ENCODE peak calls at places on chromosome 1, in eight cellular contexts. V is GM19239; Q is activated T-cell treated with anti-CD3 and anti-CD28 coated beads, Interleukin-2, amount 50 U/mL, for 72 hours; N is central memory CD8-positive, alpha-beta T cell; L is neural crest cell; S is NCI-H446 treated with DMSO at 0.1 percent for 48 hours; C is GM13977; U is HCT116. P is an unnamed sample.

GRCh38 chr1:173868266-173869107 is at the start of gene ZBTB37:
- DNase-seq in V (peak), Q (peak), N (peak), L (peak), S (peak), C (peak), U (peak), P (peak)

GRCh38 chr1:11929849-11930248 is 3.6 kb upstream of the KIAA2013 start:
- DNase-seq in V (no peak), Q (no peak), N (no peak), L (no peak), S (no peak), C (peak), U (no peak), P (peak)

GRCh38 chr1:238340989-238341388 is 450.3 kb upstream of the ZP4 start:
- DNase-seq in V (no peak), Q (no peak), N (no peak), L (no peak), S (no peak), C (no peak), U (no peak), P (no peak)

GRCh38 chr1:110875216-110875731 is 2.3 kb downstream of the CD53 start:
- DNase-seq in V (no peak), Q (peak), N (peak), L (no peak), S (no peak), C (peak), U (no peak), P (peak)

GRCh38 chr1:224860488-224860887 is 69.0 kb upstream of the DNAH14 start:
- DNase-seq in V (no peak), Q (no peak), N (no peak), L (no peak), S (no peak), C (no peak), U (no peak), P (no peak)

GRCh38 chr1:49436865-49437264 is 586.9 kb downstream of the AGBL4 start:
- DNase-seq in V (no peak), Q (no peak), N (no peak), L (no peak), S (no peak), C (no peak), U (no peak), P (no peak)

GRCh38 chr1:34165422-34165921 is 442 bp upstream of the CSMD2 start:
- DNase-seq in V (no peak), Q (no peak), N (no peak), L (no peak), S (no peak), C (no peak), U (no peak), P (no peak)

GRCh38 chr1:119595606-119596005 is 52.5 kb downstream of the ZNF697 start:
- DNase-seq in V (no peak), Q (no peak), N (no peak), L (no peak), S (no peak), C (no peak), U (no peak), P (no peak)

GRCh38 chr1:169005776-169006175 is 100.7 kb upstream of the ATP1B1 start:
- DNase-seq in V (no peak), Q (no peak), N (no peak), L (no peak), S (no peak), C (no peak), U (no peak), P (no peak)

GRCh38 chr1:109241841-109242301 is 7.5 kb upstream of the CELSR2 start:
- DNase-seq in V (no peak), Q (no peak), N (no peak), L (no peak), S (no peak), C (no peak), U (no peak), P (no peak)

GRCh38 chr1:63677497-63677896 is 84.3 kb downstream of the PGM1 start:
- DNase-seq in V (no peak), Q (no peak), N (no peak), L (no peak), S (no peak), C (no peak), U (no peak), P (no peak)

GRCh38 chr1:151457911-151458882 is 1.1 kb downstream of the POGZ start:
- DNase-seq in V (peak), Q (peak), N (peak), L (peak), S (peak), C (peak), U (peak), P (peak)

GRCh38 chr1:226763741-226764264 is 24.7 kb upstream of the ITPKB start:
- DNase-seq in V (no peak), Q (peak), N (no peak), L (no peak), S (no peak), C (peak), U (no peak), P (peak)

GRCh38 chr1:209530990-209531389 is 52.5 kb upstream of the CAMK1G start:
- DNase-seq in V (no peak), Q (no peak), N (no peak), L (no peak), S (no peak), C (no peak), U (no peak), P (no peak)

GRCh38 chr1:44860891-44861290 is 17.8 kb upstream of the PTCH2 start:
- DNase-seq in V (no peak), Q (no peak), N (no peak), L (no peak), S (no peak), C (no peak), U (no peak), P (no peak)

GRCh38 chr1:24765308-24765988 is 20.2 kb downstream of the CLIC4 start:
- DNase-seq in V (no peak), Q (no peak), N (no peak), L (no peak), S (no peak), C (no peak), U (no peak), P (no peak)

GRCh38 chr1:206808615-206809014 is 36.3 kb upstream of the IL10 start:
- DNase-seq in V (no peak), Q (peak), N (peak), L (no peak), S (no peak), C (no peak), U (no peak), P (peak)

GRCh38 chr1:192936313-192937018 is 122.7 kb downstream of the UCHL5 start:
- DNase-seq in V (no peak), Q (no peak), N (no peak), L (no peak), S (no peak), C (no peak), U (no peak), P (no peak)

GRCh38 chr1:94240822-94241221 is 3.4 kb upstream of the ARHGAP29 start:
- DNase-seq in V (no peak), Q (no peak), N (no peak), L (no peak), S (no peak), C (no peak), U (no peak), P (no peak)

GRCh38 chr1:230906226-230906625 is 37.9 kb upstream of the C1orf198 start:
- DNase-seq in V (no peak), Q (no peak), N (no peak), L (no peak), S (no peak), C (no peak), U (no peak), P (no peak)

GRCh38 chr1:222390181-222390580 is 157.7 kb downstream of the HHIPL2 start:
- DNase-seq in V (no peak), Q (no peak), N (no peak), L (no peak), S (no peak), C (no peak), U (no peak), P (no peak)

GRCh38 chr1:245997471-245998258 is 509.4 kb downstream of the SMYD3 start:
- DNase-seq in V (no peak), Q (no peak), N (no peak), L (no peak), S (no peak), C (no peak), U (no peak), P (no peak)

GRCh38 chr1:7608628-7609295 is 162.3 kb upstream of the VAMP3 start:
- DNase-seq in V (no peak), Q (no peak), N (no peak), L (peak), S (no peak), C (no peak), U (no peak), P (no peak)

GRCh38 chr1:78275456-78275855 is 215.3 kb upstream of the PTGFR start:
- DNase-seq in V (no peak), Q (no peak), N (no peak), L (no peak), S (no peak), C (no peak), U (no peak), P (no peak)

GRCh38 chr1:214854126-214854875 is 228.2 kb upstream of the KCNK2 start:
- DNase-seq in V (no peak), Q (no peak), N (no peak), L (no peak), S (no peak), C (no peak), U (no peak), P (no peak)

GRCh38 chr1:53825306-53825705 is 12.8 kb downstream of the NDC1 start:
- DNase-seq in V (no peak), Q (no peak), N (no peak), L (no peak), S (no peak), C (no peak), U (no peak), P (no peak)

GRCh38 chr1:155326659-155327058 is 6.0 kb downstream of the RUSC1 start:
- DNase-seq in V (no peak), Q (peak), N (no peak), L (no peak), S (no peak), C (no peak), U (no peak), P (no peak)

GRCh38 chr1:183318433-183318832 is 99.7 kb downstream of the NMNAT2 start:
- DNase-seq in V (no peak), Q (no peak), N (no peak), L (no peak), S (no peak), C (peak), U (no peak), P (peak)

GRCh38 chr1:84168783-84169182 is 24.7 kb downstream of the PRKACB start:
- DNase-seq in V (no peak), Q (no peak), N (no peak), L (no peak), S (no peak), C (no peak), U (no peak), P (no peak)

GRCh38 chr1:225987491-225988316 is 11.4 kb downstream of the SDE2 start:
- DNase-seq in V (no peak), Q (no peak), N (no peak), L (no peak), S (peak), C (no peak), U (peak), P (peak)

GRCh38 chr1:230772457-230773395 is 25.5 kb downstream of the CAPN9 start:
- DNase-seq in V (no peak), Q (no peak), N (no peak), L (no peak), S (peak), C (no peak), U (no peak), P (no peak)

P was measured in GM12865.